ENCODE peak calls at places on chromosomes 16 and 17, in four cellular contexts. K, S, N and L are unnamed samples.
A peak's percentile ranks its signal among the peaks of the same experiment; 100 is the strongest.

GRCh38 chr17:57762375-57762916 is 17.3 kb upstream of the CCDC182 start:
- DNase-seq in K (no peak), N (no peak), S (no peak), L (no peak)

GRCh38 chr17:6457688-6458190 is 13.5 kb downstream of the PIMREG start:
- DNase-seq in S (no peak), N (no peak), K (no peak), L (no peak)

GRCh38 chr16:1533443-1533951 is at the start of gene TMEM204:
- DNase-seq in N (peak; percentile 71), K (no peak), S (no peak), L (no peak)

GRCh38 chr16:22844426-22844825 is 30.5 kb downstream of the HS3ST2 start:
- DNase-seq in N (no peak), S (no peak), K (no peak), L (peak; percentile 46)

GRCh38 chr16:50304467-50305440 is 38.4 kb downstream of the ADCY7 start:
- DNase-seq in K (no peak), N (no peak), S (no peak), L (no peak)

GRCh38 chr16:11524098-11524760 is 62.5 kb downstream of the LITAF start:
- DNase-seq in K (no peak), S (no peak), N (no peak), L (no peak)

GRCh38 chr17:73278049-73278464 is 16.4 kb upstream of the CPSF4L start:
- DNase-seq in S (no peak), K (no peak), N (no peak), L (no peak)

GRCh38 chr16:85557976-85558589 is 55.0 kb upstream of the GSE1 start:
- DNase-seq in N (no peak), K (no peak), S (no peak), L (no peak)

GRCh38 chr17:1735834-1736347 is 6.8 kb upstream of the SERPINF2 start:
- DNase-seq in K (no peak), N (no peak), S (no peak), L (no peak)

GRCh38 chr16:83187404-83187803 is 560.6 kb downstream of the CDH13 start:
- DNase-seq in N (no peak), K (no peak), S (no peak), L (no peak)

GRCh38 chr17:56880133-56880532 is 33.7 kb downstream of the TRIM25 start:
- DNase-seq in K (no peak), S (no peak), N (no peak), L (no peak)

GRCh38 chr17:67585077-67585602 is 132.6 kb upstream of the NOL11 start:
- DNase-seq in K (no peak), N (no peak), S (no peak), L (no peak)

GRCh38 chr16:53094013-53094630 is 39.3 kb downstream of the CHD9 start:
- DNase-seq in S (peak; percentile 91), K (no peak), N (no peak), L (no peak)

GRCh38 chr16:15966420-15967222 is 17.2 kb downstream of the ABCC1 start:
- DNase-seq in K (no peak), S (no peak), N (no peak), L (no peak)

GRCh38 chr16:3612510-3613466 is 1.4 kb upstream of the SLX4 start:
- DNase-seq in K (no peak), N (no peak), S (no peak), L (peak; percentile 82)

GRCh38 chr16:30416624-30417298 is 9.4 kb downstream of the ZNF771 start:
- DNase-seq in N (no peak), S (no peak), K (no peak), L (no peak)

GRCh38 chr16:46932802-46933201 is 40.7 kb downstream of the DNAJA2 start:
- DNase-seq in N (no peak), S (peak; percentile 83), K (no peak), L (peak; percentile 88)

GRCh38 chr17:36152639-36153120 is 23.8 kb downstream of the TBC1D3B start:
- DNase-seq in N (no peak), K (no peak), S (no peak), L (peak; percentile 66)

GRCh38 chr17:72772331-72772821 is 320.1 kb downstream of the SLC39A11 start:
- DNase-seq in K (no peak), S (no peak), N (no peak), L (peak; percentile 53)